ENCODE peak calls at places on chromosome 6, in six cellular contexts. U is astrocyte of the spinal cord; Z is stimulated activated CD4-positive, alpha-beta T cell treated with anti-CD3 and anti-CD28 coated beads, Interleukin-1b, Interleukin-23, amount 100 ng/mL, for 48 hours; I is iris pigment epithelial cell; C is G401; E is activated CD4-positive, alpha-beta T cell treated with anti-CD3 and anti-CD28 coated beads, Interleukin-2, amount 50 U/mL, for 1 hour. X is an unnamed sample.

GRCh38 chr6:115932481-115932880 is 128.2 kb downstream of the FRK start:
- DNase-seq in U (peak; percentile 99), Z (no peak), I (peak; percentile 71), C (no peak), E (no peak), X (peak; percentile 72)

GRCh38 chr6:155120034-155120433 is 124.9 kb downstream of the TIAM2 start:
- DNase-seq in U (peak; percentile 41), Z (no peak), I (peak; percentile 32), C (no peak), E (no peak), X (no peak)

GRCh38 chr6:148221580-148221979 is 121.1 kb upstream of the SASH1 start:
- DNase-seq in U (no peak), Z (no peak), I (peak; percentile 14), C (no peak), E (no peak), X (no peak)

GRCh38 chr6:151351146-151351700 is 40.1 kb downstream of the ZBTB2 start:
- DNase-seq in U (no peak), Z (no peak), I (no peak), C (no peak), E (no peak), X (no peak)

GRCh38 chr6:22442826-22443225 is 126.5 kb upstream of the HDGFL1 start:
- DNase-seq in U (no peak), Z (no peak), I (peak; percentile 58), C (no peak), E (no peak), X (peak; percentile 61)

GRCh38 chr6:44047801-44048200 is 79.5 kb downstream of the MRPL14 start:
- DNase-seq in U (no peak), Z (no peak), I (no peak), C (no peak), E (no peak), X (no peak)

GRCh38 chr6:110064744-110065524 is 86.8 kb downstream of the GPR6 start:
- DNase-seq in U (no peak), Z (no peak), I (no peak), C (no peak), E (no peak), X (no peak)

GRCh38 chr6:77089776-77090175 is 373.5 kb downstream of the HTR1B start:
- DNase-seq in U (no peak), Z (no peak), I (peak; percentile 52), C (no peak), E (no peak), X (peak; percentile 17)

GRCh38 chr6:163816441-163816840 is 401.9 kb downstream of the QKI start:
- DNase-seq in U (no peak), Z (no peak), I (peak; percentile 7), C (no peak), E (no peak), X (no peak)

GRCh38 chr6:24394061-24394460 is 8.7 kb upstream of the MRS2 start:
- DNase-seq in U (no peak), Z (no peak), I (no peak), C (no peak), E (no peak), X (no peak)

GRCh38 chr6:91437295-91437694 is 850.4 kb upstream of the MAP3K7 start:
- DNase-seq in U (no peak), Z (no peak), I (no peak), C (no peak), E (no peak), X (no peak)

GRCh38 chr6:79949235-79949634 is 1.9 kb upstream of the ELOVL4 start:
- DNase-seq in U (peak; percentile 76), Z (peak; percentile 35), I (peak; percentile 80), C (peak; percentile 64), E (peak; percentile 39), X (peak; percentile 90)

GRCh38 chr6:105619971-105620741 is 217.3 kb upstream of the PREP start:
- DNase-seq in U (no peak), Z (no peak), I (no peak), C (no peak), E (no peak), X (no peak)